ENCODE peak calls at places on chromosome 4, in eight cellular contexts. B is activated CD4-positive, alpha-beta T cell treated with anti-CD3 and anti-CD28 coated beads, Interleukin-2, amount 50 U/mL, for 1 hour; Q is SK-MEL-5; C is kidney tubule cell; M is stimulated activated CD4-positive, alpha-beta T cell treated with anti-CD3 and anti-CD28 coated beads, TNF-alpha, amount 100 ng/mL, for 24 hours; Z is GM18507; X is activated naive CD4-positive, alpha-beta T cell treated with anti-CD3 and anti-CD28 coated beads for 36 hours; J is NCI-H2029. T is an unnamed sample.

GRCh38 chr4:172344266-172344772 is 531.1 kb downstream of the GALNTL6 start:
- DNase-seq in C (no peak), Z (no peak), M (no peak), B (no peak), X (no peak), Q (no peak), J (no peak), T (no peak)

GRCh38 chr4:156942991-156943390 is 28.6 kb downstream of the PDGFC start:
- DNase-seq in B (no peak), J (no peak), X (no peak), Z (no peak), M (no peak), Q (no peak), C (no peak), T (no peak)

GRCh38 chr4:147287588-147287890 is 193.4 kb upstream of the EDNRA start:
- DNase-seq in X (no peak), J (no peak), Z (no peak), M (no peak), C (no peak), B (no peak), Q (no peak), T (no peak)

GRCh38 chr4:151798678-151799416 is 38.0 kb upstream of the GATB start:
- DNase-seq in Q (no peak), B (no peak), X (no peak), C (peak; percentile 46), J (no peak), Z (no peak), M (no peak), T (no peak)

GRCh38 chr4:82469776-82470345 is 39.5 kb downstream of the ENOPH1 start:
- DNase-seq in J (no peak), Q (peak; percentile 38), X (no peak), M (no peak), C (peak; percentile 61), Z (no peak), B (no peak), T (no peak)

GRCh38 chr4:122765702-122766352 is 33.3 kb downstream of the BBS12 start:
- DNase-seq in C (peak; percentile 93), M (no peak), Q (no peak), B (no peak), J (no peak), X (no peak), Z (no peak), T (no peak)

GRCh38 chr4:89306486-89307184 is 965 bp downstream of the GPRIN3 start:
- DNase-seq in Z (no peak), B (no peak), C (no peak), M (no peak), Q (no peak), X (no peak), J (no peak), T (peak; percentile 14)

GRCh38 chr4:134313591-134313990 is 112.0 kb upstream of the PABPC4L start:
- DNase-seq in Q (no peak), M (no peak), X (no peak), C (peak; percentile 10), J (no peak), Z (no peak), B (no peak), T (no peak)

GRCh38 chr4:61204353-61204752 is 4.2 kb downstream of the ADGRL3 start:
- DNase-seq in X (no peak), J (no peak), M (no peak), Q (no peak), Z (no peak), C (peak; percentile 88), B (no peak), T (no peak)

GRCh38 chr4:148831945-148832344 is 389.7 kb upstream of the NR3C2 start:
- DNase-seq in Z (no peak), J (no peak), M (no peak), B (no peak), Q (no peak), X (no peak), C (peak; percentile 97), T (no peak)

GRCh38 chr4:152536545-152537182 is 772 bp upstream of the FBXW7 start:
- DNase-seq in B (peak; percentile 62), M (peak; percentile 51), J (no peak), Z (no peak), X (peak; percentile 81), C (no peak), Q (peak; percentile 21), T (peak; percentile 76)

GRCh38 chr4:104210420-104210819 is 284.3 kb downstream of the CXXC4 start:
- DNase-seq in C (no peak), Q (no peak), B (no peak), Z (no peak), J (no peak), M (no peak), X (no peak), T (no peak)

GRCh38 chr4:121885115-121885514 is 14.8 kb upstream of the BBS7 start:
- DNase-seq in J (no peak), C (no peak), Z (no peak), X (no peak), M (no peak), Q (no peak), B (no peak), T (no peak)

GRCh38 chr4:105306158-105306781 is 159.6 kb downstream of the TET2 start:
- DNase-seq in M (peak; percentile 28), J (peak; percentile 31), Z (peak; percentile 39), C (peak; percentile 55), B (peak; percentile 1), X (peak; percentile 84), Q (peak; percentile 32), T (peak; percentile 71)